ENCODE peak calls at places on chromosomes 4 and X, in five cellular contexts. One of them, this sample, is unnamed.

GRCh38 chrX:68536884-68537283 is 38.0 kb downstream of the YIPF6 start:
- DNase-seq in fibroblast of lung: no peak
- DNase-seq in vagina: no peak
- DNase-seq in uterus: no peak
- DNase-seq in GM23248: no peak
- DNase-seq in this sample: no peak

GRCh38 chr4:127261476-127261875 is 371.3 kb upstream of the INTU start:
- DNase-seq in fibroblast of lung: peak; percentile 49
- DNase-seq in vagina: no peak
- DNase-seq in uterus: no peak
- DNase-seq in GM23248: no peak
- DNase-seq in this sample: no peak

GRCh38 chr4:1939664-1940509 is 68.7 kb downstream of the NSD2 start:
- DNase-seq in fibroblast of lung: peak; percentile 93
- DNase-seq in vagina: no peak
- DNase-seq in uterus: no peak
- DNase-seq in GM23248: peak; percentile 91
- DNase-seq in this sample: peak; percentile 51

GRCh38 chr4:156858071-156858470 is 113.5 kb downstream of the PDGFC start:
- DNase-seq in fibroblast of lung: no peak
- DNase-seq in vagina: no peak
- DNase-seq in uterus: no peak
- DNase-seq in GM23248: no peak
- DNase-seq in this sample: no peak

GRCh38 chrX:96979766-96980165 is 96.1 kb downstream of the RPA4 start:
- DNase-seq in fibroblast of lung: no peak
- DNase-seq in vagina: no peak
- DNase-seq in uterus: no peak
- DNase-seq in GM23248: no peak
- DNase-seq in this sample: no peak

GRCh38 chr4:144288011-144288903 is 147.7 kb upstream of the GYPA start:
- DNase-seq in fibroblast of lung: no peak
- DNase-seq in vagina: no peak
- DNase-seq in uterus: no peak
- DNase-seq in GM23248: no peak
- DNase-seq in this sample: no peak

GRCh38 chrX:42680651-42681050 is 97.3 kb downstream of the PPP1R2C start:
- DNase-seq in fibroblast of lung: peak; percentile 8
- DNase-seq in vagina: no peak
- DNase-seq in uterus: no peak
- DNase-seq in GM23248: no peak
- DNase-seq in this sample: no peak

GRCh38 chr4:157572291-157572690 is 351.8 kb downstream of the GRIA2 start:
- DNase-seq in fibroblast of lung: no peak
- DNase-seq in vagina: no peak
- DNase-seq in uterus: no peak
- DNase-seq in GM23248: no peak
- DNase-seq in this sample: no peak

GRCh38 chr4:57425610-57426009 is 315.4 kb upstream of the IGFBP7 start:
- DNase-seq in fibroblast of lung: no peak
- DNase-seq in vagina: no peak
- DNase-seq in uterus: no peak
- DNase-seq in GM23248: peak; percentile 69
- DNase-seq in this sample: no peak

GRCh38 chr4:123017636-123018390 is 95.4 kb upstream of the NUDT6 start:
- DNase-seq in fibroblast of lung: peak; percentile 44
- DNase-seq in vagina: no peak
- DNase-seq in uterus: no peak
- DNase-seq in GM23248: peak; percentile 81
- DNase-seq in this sample: peak; percentile 49

GRCh38 chr4:19178835-19179234 is 1072.9 kb upstream of the SLIT2 start:
- DNase-seq in fibroblast of lung: no peak
- DNase-seq in vagina: no peak
- DNase-seq in uterus: no peak
- DNase-seq in GM23248: no peak
- DNase-seq in this sample: no peak

GRCh38 chr4:120895554-120895953 is 27.0 kb downstream of the PRDM5 start:
- DNase-seq in fibroblast of lung: no peak
- DNase-seq in vagina: no peak
- DNase-seq in uterus: no peak
- DNase-seq in GM23248: no peak
- DNase-seq in this sample: no peak

GRCh38 chr4:120897981-120898719 is 24.4 kb downstream of the PRDM5 start:
- DNase-seq in fibroblast of lung: no peak
- DNase-seq in vagina: no peak
- DNase-seq in uterus: no peak
- DNase-seq in GM23248: no peak
- DNase-seq in this sample: no peak

DNA sequence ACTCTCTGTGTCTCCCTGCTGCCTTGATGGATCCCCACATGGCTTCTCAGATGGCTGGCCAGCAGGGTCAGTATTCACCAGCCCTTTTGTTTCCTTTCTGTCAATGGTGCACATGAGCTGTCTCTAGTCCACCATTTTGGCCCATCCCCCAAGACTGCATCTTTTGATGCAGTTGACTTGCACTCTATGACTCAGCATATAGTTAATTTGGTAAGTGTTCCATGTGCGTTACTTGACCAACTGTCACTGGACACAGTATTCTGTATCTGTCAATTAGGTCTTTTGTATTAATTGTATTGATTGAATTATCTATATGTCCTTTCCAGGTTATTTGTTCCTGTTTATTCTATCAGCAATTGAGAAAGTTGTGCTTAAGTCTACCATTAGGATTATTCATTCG is 29.2 kb downstream of the PRDM5 start:
- DNase-seq in fibroblast of lung: no peak
- DNase-seq in vagina: no peak
- DNase-seq in uterus: no peak
- DNase-seq in GM23248: no peak
- DNase-seq in this sample: no peak
- H3K27me3 ChIP-seq in fibroblast of lung: no peaks in the 10 kb centered on the region
- H3K27me3 ChIP-seq in vagina: no peaks in the 10 kb centered on the region
- H3K27me3 ChIP-seq in uterus: no peaks in the 10 kb centered on the region
- H3K27me3 ChIP-seq in GM23248: no peaks in the 10 kb centered on the region
- H3K27me3 ChIP-seq in this sample: no peaks in the 10 kb centered on the region

DNA sequence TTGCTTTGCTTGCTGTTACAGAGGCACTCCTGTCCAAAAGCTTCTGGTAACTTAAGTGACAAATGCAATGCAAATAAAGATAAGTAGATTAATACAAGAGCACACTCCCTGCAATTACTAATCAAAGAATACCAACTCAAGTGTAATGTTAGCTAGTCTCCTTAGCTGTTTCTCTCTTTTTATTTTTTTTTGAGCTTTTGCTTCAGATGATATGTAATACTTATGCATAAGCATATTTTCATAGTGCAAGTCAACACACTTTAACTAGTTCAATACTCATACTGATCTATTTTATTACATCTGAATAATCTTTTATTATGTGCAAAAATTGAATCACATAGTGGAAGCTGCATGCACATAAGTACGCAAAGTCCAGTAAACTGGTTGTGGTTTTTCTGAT is 2.7 kb downstream of the SLC7A11 start:
- DNase-seq in fibroblast of lung: peak; percentile 9
- DNase-seq in vagina: no peak
- DNase-seq in uterus: no peak
- DNase-seq in GM23248: no peak
- DNase-seq in this sample: no peak
- H3K4me3 ChIP-seq in fibroblast of lung: peak overlapping the region; percentile 58
- H3K4me3 ChIP-seq in vagina: no peak overlapping the region
- H3K4me3 ChIP-seq in uterus: no peak overlapping the region
- H3K4me3 ChIP-seq in GM23248: peak overlapping the region; percentile 81
- H3K4me3 ChIP-seq in this sample: peak overlapping the region; percentile 62

GRCh38 chrX:31423575-31424284 is 351.9 kb upstream of the FTHL17 start:
- DNase-seq in fibroblast of lung: peak; percentile 71
- DNase-seq in vagina: no peak
- DNase-seq in uterus: no peak
- DNase-seq in GM23248: peak; percentile 58
- DNase-seq in this sample: peak; percentile 31
- H3K27me3 ChIP-seq in fibroblast of lung: no peaks in the 10 kb centered on the region
- H3K27me3 ChIP-seq in vagina: no peaks in the 10 kb centered on the region
- H3K27me3 ChIP-seq in uterus: no peaks in the 10 kb centered on the region
- H3K27me3 ChIP-seq in GM23248: no peaks in the 10 kb centered on the region
- H3K27me3 ChIP-seq in this sample: no peaks in the 10 kb centered on the region

GRCh38 chr4:55358668-55359067 is 12.6 kb downstream of the SRD5A3 start:
- DNase-seq in fibroblast of lung: peak; percentile 84
- DNase-seq in vagina: no peak
- DNase-seq in uterus: no peak
- DNase-seq in GM23248: peak; percentile 93
- DNase-seq in this sample: peak; percentile 87

GRCh38 chr4:55355555-55355954 is 9.5 kb downstream of the SRD5A3 start:
- DNase-seq in fibroblast of lung: no peak
- DNase-seq in vagina: no peak
- DNase-seq in uterus: no peak
- DNase-seq in GM23248: no peak
- DNase-seq in this sample: no peak

GRCh38 chr4:55356991-55357461 is 11.0 kb downstream of the SRD5A3 start:
- DNase-seq in fibroblast of lung: peak; percentile 38
- DNase-seq in vagina: no peak
- DNase-seq in uterus: no peak
- DNase-seq in GM23248: peak; percentile 61
- DNase-seq in this sample: no peak

GRCh38 chr4:55359397-55359916 is 13.4 kb downstream of the SRD5A3 start:
- DNase-seq in fibroblast of lung: no peak
- DNase-seq in vagina: no peak
- DNase-seq in uterus: peak; percentile 68
- DNase-seq in GM23248: peak; percentile 57
- DNase-seq in this sample: no peak

GRCh38 chr4:55358246-55358645 is 12.2 kb downstream of the SRD5A3 start:
- DNase-seq in fibroblast of lung: no peak
- DNase-seq in vagina: no peak
- DNase-seq in uterus: no peak
- DNase-seq in GM23248: no peak
- DNase-seq in this sample: no peak
- H3K4me3 ChIP-seq in fibroblast of lung: no peak overlapping the region
- H3K4me3 ChIP-seq in vagina: no peak overlapping the region
- H3K4me3 ChIP-seq in uterus: no peak overlapping the region
- H3K4me3 ChIP-seq in GM23248: peak overlapping the region; percentile 38
- H3K4me3 ChIP-seq in this sample: no peak overlapping the region

GRCh38 chrX:129961180-129962083 is 21.0 kb upstream of the BCORL1 start:
- DNase-seq in fibroblast of lung: no peak
- DNase-seq in vagina: no peak
- DNase-seq in uterus: no peak
- DNase-seq in GM23248: peak; percentile 12
- DNase-seq in this sample: no peak

GRCh38 chrX:129958814-129959492 is 23.5 kb upstream of the BCORL1 start:
- DNase-seq in fibroblast of lung: peak; percentile 59
- DNase-seq in vagina: no peak
- DNase-seq in uterus: no peak
- DNase-seq in GM23248: no peak
- DNase-seq in this sample: no peak

GRCh38 chrX:129957241-129958099 is 25.0 kb upstream of the BCORL1 start:
- DNase-seq in fibroblast of lung: peak; percentile 44
- DNase-seq in vagina: no peak
- DNase-seq in uterus: peak; percentile 61
- DNase-seq in GM23248: peak; percentile 66
- DNase-seq in this sample: no peak

GRCh38 chrX:129956765-129957164 is 25.7 kb upstream of the BCORL1 start:
- DNase-seq in fibroblast of lung: no peak
- DNase-seq in vagina: no peak
- DNase-seq in uterus: no peak
- DNase-seq in GM23248: no peak
- DNase-seq in this sample: no peak

GRCh38 chrX:129959493-129959832 is 23.0 kb upstream of the BCORL1 start:
- DNase-seq in fibroblast of lung: no peak
- DNase-seq in vagina: no peak
- DNase-seq in uterus: no peak
- DNase-seq in GM23248: peak; percentile 66
- DNase-seq in this sample: no peak
- H3K27me3 ChIP-seq in fibroblast of lung: no peaks in the 10 kb centered on the region
- H3K27me3 ChIP-seq in vagina: no peaks in the 10 kb centered on the region
- H3K27me3 ChIP-seq in uterus: no peaks in the 10 kb centered on the region
- H3K27me3 ChIP-seq in GM23248: no peaks in the 10 kb centered on the region
- H3K27me3 ChIP-seq in this sample: no peaks in the 10 kb centered on the region

GRCh38 chr4:7658297-7659204 is 223.8 kb upstream of the PSAPL1 start:
- DNase-seq in fibroblast of lung: no peak
- DNase-seq in vagina: no peak
- DNase-seq in uterus: no peak
- DNase-seq in GM23248: no peak
- DNase-seq in this sample: no peak

GRCh38 chr4:7659429-7660175 is 224.9 kb upstream of the PSAPL1 start:
- DNase-seq in fibroblast of lung: no peak
- DNase-seq in vagina: no peak
- DNase-seq in uterus: no peak
- DNase-seq in GM23248: no peak
- DNase-seq in this sample: no peak

GRCh38 chr4:7655549-7656243 is 221.0 kb upstream of the PSAPL1 start:
- DNase-seq in fibroblast of lung: no peak
- DNase-seq in vagina: no peak
- DNase-seq in uterus: no peak
- DNase-seq in GM23248: no peak
- DNase-seq in this sample: no peak

GRCh38 chr4:7656244-7656800 is 221.6 kb upstream of the PSAPL1 start:
- DNase-seq in fibroblast of lung: no peak
- DNase-seq in vagina: no peak
- DNase-seq in uterus: no peak
- DNase-seq in GM23248: no peak
- DNase-seq in this sample: no peak

DNA sequence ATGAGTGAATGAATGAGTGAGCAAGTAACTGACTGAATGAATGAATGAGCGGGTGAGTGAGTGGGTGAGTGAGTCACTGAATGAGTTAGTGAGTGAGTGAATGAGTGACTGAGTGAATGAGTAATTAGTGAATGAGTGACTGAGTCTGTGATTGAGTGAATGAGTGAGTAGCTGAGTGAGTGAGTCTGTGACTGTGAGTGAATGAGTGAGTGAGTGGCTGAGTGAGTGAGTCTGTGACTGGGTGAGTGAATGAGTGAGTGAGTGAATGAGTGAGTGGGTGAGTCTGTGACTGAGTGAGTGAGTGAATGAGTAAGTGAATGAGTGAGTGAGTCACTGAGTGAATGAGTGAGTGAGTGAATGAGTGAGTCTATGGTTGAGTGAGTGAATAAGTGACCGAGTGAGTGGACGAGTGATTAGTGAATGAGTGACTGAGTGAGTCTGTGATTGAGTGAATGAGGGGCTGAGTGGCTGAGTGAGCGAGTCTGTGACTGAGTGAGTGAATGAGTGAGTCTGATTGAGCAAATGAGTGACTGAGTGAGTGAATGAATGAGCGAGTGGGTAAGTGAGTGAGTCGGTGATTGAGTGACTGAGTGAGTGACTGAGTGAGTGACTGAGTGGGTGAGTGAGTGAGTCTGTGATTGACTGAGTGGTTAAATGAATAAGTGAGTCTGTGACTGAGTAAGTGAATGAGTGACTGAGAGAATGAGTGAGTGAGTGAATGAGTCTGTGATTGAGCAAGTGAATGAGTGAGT is 223.0 kb upstream of the PSAPL1 start:
- DNase-seq in fibroblast of lung: no peak
- DNase-seq in vagina: no peak
- DNase-seq in uterus: no peak
- DNase-seq in GM23248: no peak
- DNase-seq in this sample: no peak
- H3K4me3 ChIP-seq in fibroblast of lung: no peak overlapping the region
- H3K4me3 ChIP-seq in vagina: no peak overlapping the region
- H3K4me3 ChIP-seq in uterus: no peak overlapping the region
- H3K4me3 ChIP-seq in GM23248: no peak overlapping the region
- H3K4me3 ChIP-seq in this sample: no peak overlapping the region

GRCh38 chrX:57752866-57753265 is 72.8 kb upstream of the NLRP2B start:
- DNase-seq in fibroblast of lung: no peak
- DNase-seq in vagina: no peak
- DNase-seq in uterus: no peak
- DNase-seq in GM23248: no peak
- DNase-seq in this sample: no peak
- H3K27me3 ChIP-seq in fibroblast of lung: no peaks in the 10 kb centered on the region
- H3K27me3 ChIP-seq in vagina: no peaks in the 10 kb centered on the region
- H3K27me3 ChIP-seq in uterus: no peaks in the 10 kb centered on the region
- H3K27me3 ChIP-seq in GM23248: no peaks in the 10 kb centered on the region
- H3K27me3 ChIP-seq in this sample: no peaks in the 10 kb centered on the region